ENCODE peak calls at places on chromosomes 6 and 20, in ten cellular contexts. K, M, S, Y, N, B, I, C, J and D are unnamed samples.

GRCh38 chr6:127402890-127403617 is 56.1 kb downstream of the KIAA0408 start:
- DNase-seq in B (no peak), J (no peak), M (no peak), N (no peak), K (no peak), C (no peak), S (peak; percentile 6), Y (no peak), I (no peak), D (no peak)

GRCh38 chr6:16338577-16339262 is 100.3 kb downstream of the GMPR start:
- DNase-seq in M (no peak), K (peak; percentile 63), Y (peak; percentile 100), B (no peak), S (peak; percentile 85), I (peak; percentile 99), J (no peak), C (no peak), N (peak; percentile 26), D (peak; percentile 98)

GRCh38 chr6:82645536-82646230 is 282.1 kb downstream of the TPBG start:
- DNase-seq in K (no peak), N (no peak), C (no peak), Y (no peak), I (no peak), M (no peak), B (no peak), J (no peak), S (no peak), D (no peak)

GRCh38 chr20:54153847-54154246 is 19.9 kb downstream of the CYP24A1 start:
- DNase-seq in C (no peak), K (no peak), M (no peak), Y (no peak), S (no peak), N (no peak), I (no peak), B (no peak), J (no peak), D (no peak)

GRCh38 chr6:30720738-30721197 is 616 bp downstream of the TUBB start:
- DNase-seq in I (peak; percentile 39), S (peak; percentile 87), K (peak; percentile 53), J (peak; percentile 86), Y (peak; percentile 80), B (peak; percentile 79), M (no peak), C (peak; percentile 78), N (peak; percentile 87), D (peak; percentile 56)

GRCh38 chr20:1438361-1438760 is 28.3 kb downstream of the NSFL1C start:
- DNase-seq in N (no peak), I (no peak), Y (no peak), S (no peak), M (no peak), B (no peak), K (no peak), C (no peak), J (no peak), D (no peak)

GRCh38 chr6:113920663-113921267 is 50.2 kb downstream of the HDAC2 start:
- DNase-seq in B (no peak), I (no peak), Y (no peak), S (no peak), J (no peak), K (no peak), N (no peak), M (no peak), C (no peak), D (peak; percentile 34)

GRCh38 chr6:117449549-117450439 is 24.1 kb upstream of the ROS1 start:
- DNase-seq in M (peak; percentile 44), K (peak; percentile 40), I (peak; percentile 88), J (no peak), C (peak; percentile 65), S (peak; percentile 78), N (peak; percentile 77), Y (peak; percentile 82), B (no peak), D (peak; percentile 84)

GRCh38 chr6:164477790-164478189 is 831.6 kb downstream of the C6orf118 start:
- DNase-seq in N (no peak), B (no peak), J (no peak), S (no peak), C (no peak), M (no peak), I (no peak), K (no peak), Y (no peak), D (no peak)

GRCh38 chr6:155530219-155530834 is 74.7 kb upstream of the NOX3 start:
- DNase-seq in N (peak; percentile 33), K (no peak), B (no peak), S (peak; percentile 72), Y (peak; percentile 70), C (no peak), J (no peak), I (peak; percentile 67), M (no peak), D (peak; percentile 77)

GRCh38 chr6:39088331-39088730 is 26.7 kb downstream of the SAYSD1 start:
- DNase-seq in C (no peak), N (peak; percentile 93), I (peak; percentile 83), Y (peak; percentile 62), K (peak; percentile 17), M (peak; percentile 77), B (no peak), S (no peak), J (no peak), D (peak; percentile 37)

GRCh38 chr6:131946992-131947955 is 3.9 kb downstream of the CCN2 start:
- DNase-seq in I (peak; percentile 78), N (no peak), K (no peak), B (no peak), S (no peak), M (no peak), Y (peak; percentile 76), J (no peak), C (no peak), D (peak; percentile 93)

GRCh38 chr20:23049201-23049932 is at the start of gene THBD:
- DNase-seq in C (no peak), Y (peak; percentile 85), N (peak; percentile 64), M (no peak), S (no peak), K (peak; percentile 67), J (peak; percentile 88), I (peak; percentile 60), B (peak; percentile 67), D (peak; percentile 86)

GRCh38 chr6:5087389-5087788 is 2.2 kb downstream of the PPP1R3G start:
- DNase-seq in N (peak; percentile 69), J (peak; percentile 70), S (no peak), M (no peak), B (no peak), K (no peak), Y (no peak), I (no peak), C (no peak), D (no peak)

GRCh38 chr6:165060636-165061190 is 248.7 kb downstream of the C6orf118 start:
- DNase-seq in C (no peak), B (no peak), S (peak; percentile 11), N (no peak), K (no peak), M (no peak), I (no peak), Y (peak; percentile 87), J (no peak), D (no peak)

GRCh38 chr20:45947110-45947866 is 12.8 kb downstream of the PCIF1 start:
- DNase-seq in J (no peak), K (no peak), M (no peak), Y (no peak), S (no peak), B (no peak), I (no peak), N (no peak), C (no peak), D (no peak)

DNA sequence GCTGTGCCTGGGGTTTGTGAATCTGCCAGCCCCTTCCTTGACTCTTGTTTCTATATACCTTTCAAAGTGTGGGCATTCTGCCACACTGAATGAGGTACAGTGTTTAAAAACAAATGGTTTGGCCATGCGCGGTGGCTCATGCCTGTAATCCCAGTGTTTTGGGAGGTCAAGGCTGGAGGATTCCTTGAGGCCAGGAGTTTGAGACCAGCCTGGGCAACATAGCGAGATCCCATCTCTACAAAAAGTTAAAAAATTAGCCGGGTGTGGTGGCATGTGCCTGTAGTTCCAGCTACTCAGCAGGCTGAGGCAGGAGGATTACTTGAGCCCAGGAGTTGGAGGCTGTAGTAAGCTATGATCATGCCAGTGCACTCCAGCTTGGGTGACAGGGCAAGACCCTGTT is 5.8 kb downstream of the FAM83D start:
- DNase-seq in K (no peak), C (no peak), M (no peak), J (no peak), Y (no peak), I (no peak), B (no peak), N (no peak), S (no peak), D (no peak)
- H3K4me1 ChIP-seq in K (peaks cover 28% of the 10 kb centered on the region), C (peaks cover 11% of the 10 kb centered on the region), M (peaks cover 12% of the 10 kb centered on the region), J (peaks cover 9% of the 10 kb centered on the region), Y (peaks cover 8% of the 10 kb centered on the region), I (peaks cover 17% of the 10 kb centered on the region), B (no peaks in the 10 kb centered on the region), N (peaks cover 29% of the 10 kb centered on the region), S (peaks cover 9% of the 10 kb centered on the region), D (peaks cover 41% of the 10 kb centered on the region)

GRCh38 chr20:49568491-49569151 is 684 bp upstream of the PTGIS start:
- DNase-seq in I (no peak), B (no peak), C (no peak), J (no peak), K (no peak), M (peak; percentile 94), Y (peak; percentile 29), S (no peak), N (peak; percentile 81), D (no peak)
- H3K4me1 ChIP-seq in I (no peaks in the 10 kb centered on the region), B (no peaks in the 10 kb centered on the region), C (peaks cover 6% of the 10 kb centered on the region), J (peaks cover 4% of the 10 kb centered on the region), K (peaks cover 23% of the 10 kb centered on the region), M (peaks cover 18% of the 10 kb centered on the region), Y (peaks cover 35% of the 10 kb centered on the region), S (no peaks in the 10 kb centered on the region), N (peaks cover 37% of the 10 kb centered on the region), D (peaks cover 20% of the 10 kb centered on the region)

DNA sequence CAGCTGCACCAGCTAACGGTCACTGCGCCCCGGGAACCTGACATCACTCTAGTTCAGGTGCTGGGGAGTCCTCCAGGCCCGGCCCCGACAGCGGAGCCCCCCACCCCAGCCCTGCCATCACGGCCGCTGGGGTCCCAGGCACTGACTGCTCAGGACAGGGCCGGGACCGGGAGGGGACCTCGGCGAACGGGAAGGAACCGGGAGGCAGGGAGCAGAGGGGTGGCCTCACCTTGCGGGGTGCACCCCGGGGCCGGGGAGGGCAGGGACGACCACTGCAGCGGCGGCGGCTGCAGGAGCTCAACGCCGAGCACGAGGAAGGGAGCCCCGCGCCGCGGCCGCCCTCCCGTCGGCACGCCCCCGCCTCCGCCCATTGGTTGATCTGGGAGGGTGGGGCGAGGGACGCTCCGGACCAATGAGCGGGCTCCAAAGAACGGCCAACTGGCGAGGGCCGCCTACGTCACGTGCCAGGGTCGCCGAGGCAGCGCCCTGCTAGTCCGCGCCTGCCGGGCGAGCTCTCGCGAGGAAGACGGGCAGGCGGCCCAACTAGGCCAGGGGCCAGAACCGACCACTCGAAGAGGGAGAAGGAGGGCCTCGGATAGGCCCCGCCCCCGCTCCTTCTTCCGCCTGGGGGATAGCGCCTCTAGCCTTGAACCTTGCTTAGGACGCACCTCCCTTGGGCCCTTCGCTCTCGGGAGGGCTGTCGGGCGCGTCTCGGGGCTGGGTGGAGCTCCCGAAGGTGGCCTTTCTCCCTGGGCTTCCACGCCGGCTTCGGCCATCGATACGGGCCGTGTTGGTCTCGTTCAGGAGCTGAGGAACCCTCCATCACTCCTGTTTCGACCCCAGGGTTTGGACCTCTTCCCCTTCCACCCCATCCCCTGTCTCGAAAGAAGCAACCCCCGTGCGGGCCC is at the start of gene ADISSP:
- DNase-seq in S (peak; percentile 99), J (peak; percentile 100), N (peak; percentile 99), C (peak; percentile 97), Y (peak; percentile 100), K (peak; percentile 99), I (peak; percentile 98), B (peak; percentile 99), M (peak; percentile 99), D (peak; percentile 98)
- H3K4me1 ChIP-seq in S (peaks cover 18% of the 10 kb centered on the region), J (peaks cover 45% of the 10 kb centered on the region), N (peaks cover 15% of the 10 kb centered on the region), C (peaks cover 17% of the 10 kb centered on the region), Y (peaks cover 10% of the 10 kb centered on the region), K (peaks cover 25% of the 10 kb centered on the region), I (peaks cover 10% of the 10 kb centered on the region), B (no peaks in the 10 kb centered on the region), M (peaks cover 6% of the 10 kb centered on the region), D (peaks cover 25% of the 10 kb centered on the region)

GRCh38 chr6:6722195-6722594 is 133.7 kb downstream of the LY86 start:
- DNase-seq in J (no peak), K (no peak), M (no peak), N (no peak), C (no peak), Y (no peak), I (no peak), B (no peak), S (no peak), D (no peak)
- H3K4me1 ChIP-seq in J (peaks cover 66% of the 10 kb centered on the region), K (peaks cover 14% of the 10 kb centered on the region), M (peaks cover 11% of the 10 kb centered on the region), N (peaks cover 27% of the 10 kb centered on the region), C (peaks cover 11% of the 10 kb centered on the region), Y (peaks cover 9% of the 10 kb centered on the region), I (peaks cover 4% of the 10 kb centered on the region), B (no peaks in the 10 kb centered on the region), S (peaks cover 47% of the 10 kb centered on the region), D (peaks cover 19% of the 10 kb centered on the region)